ENCODE peak calls at places on chromosomes 3 and 15, in nine cellular contexts. E is upper lobe of left lung, Y is RWPE1, N is esophagus muscularis mucosa, F is suprapubic skin, Z is hepatocyte, T is heart left ventricle, U is kidney, D is cardiac muscle cell. M is an unnamed sample.

GRCh38 chr3:150605998-150606641 is 3.0 kb downstream of the SELENOT start:
- DNase-seq in E (peak; percentile 34), Y (no peak), N (no peak), F (no peak), Z (no peak), T (no peak), U (no peak), D (no peak), M (no peak)

GRCh38 chr3:64109438-64109837 is 86.1 kb upstream of the PSMD6 start:
- DNase-seq in E (no peak), Y (no peak), N (no peak), F (no peak), Z (peak; percentile 40), T (peak; percentile 13), U (peak; percentile 74), D (no peak), M (no peak)

GRCh38 chr15:60941448-60941847 is 287.7 kb downstream of the RORA start:
- DNase-seq in E (no peak), Y (peak; percentile 69), N (no peak), F (no peak), Z (no peak), T (no peak), U (no peak), D (no peak), M (no peak)

GRCh38 chr3:172716476-172716875 is 5.6 kb upstream of the NCEH1 start:
- DNase-seq in E (peak; percentile 63), Y (no peak), N (peak; percentile 87), F (no peak), Z (no peak), T (peak; percentile 32), U (no peak), D (no peak), M (no peak)

GRCh38 chr3:155034786-155035185 is 45.3 kb upstream of the MME start:
- DNase-seq in E (no peak), Y (no peak), N (no peak), F (no peak), Z (no peak), T (no peak), U (no peak), D (no peak), M (no peak)

GRCh38 chr3:106842151-106842550 is 535.1 kb upstream of the CCDC54 start:
- DNase-seq in E (no peak), Y (no peak), N (no peak), F (no peak), Z (no peak), T (no peak), U (no peak), D (no peak), M (no peak)

GRCh38 chr3:150202696-150203095 is 205.4 kb upstream of the TSC22D2 start:
- DNase-seq in E (no peak), Y (no peak), N (peak; percentile 47), F (no peak), Z (no peak), T (no peak), U (no peak), D (no peak), M (no peak)

GRCh38 chr3:71376911-71377310 is 206.6 kb downstream of the FOXP1 start:
- DNase-seq in E (no peak), Y (no peak), N (no peak), F (no peak), Z (no peak), T (no peak), U (no peak), D (no peak), M (no peak)

GRCh38 chr3:123084192-123084591 is 17.4 kb downstream of the PDIA5 start:
- DNase-seq in E (peak; percentile 48), Y (no peak), N (no peak), F (no peak), Z (no peak), T (peak; percentile 26), U (no peak), D (peak; percentile 42), M (no peak)

GRCh38 chr3:120907659-120908029 is 361 bp upstream of the STXBP5L start:
- DNase-seq in E (no peak), Y (no peak), N (no peak), F (no peak), Z (no peak), T (no peak), U (no peak), D (no peak), M (no peak)

GRCh38 chr3:108014943-108015342 is 75.9 kb downstream of the CD47 start:
- DNase-seq in E (no peak), Y (no peak), N (no peak), F (no peak), Z (no peak), T (no peak), U (no peak), D (no peak), M (no peak)

GRCh38 chr3:197501496-197501878 is 54.3 kb downstream of the BDH1 start:
- DNase-seq in E (no peak), Y (peak; percentile 48), N (no peak), F (no peak), Z (no peak), T (no peak), U (no peak), D (no peak), M (no peak)

GRCh38 chr15:48617619-48618018 is 27.9 kb downstream of the FBN1 start:
- DNase-seq in E (peak; percentile 27), Y (no peak), N (no peak), F (no peak), Z (no peak), T (peak; percentile 30), U (no peak), D (no peak), M (no peak)

GRCh38 chr3:116018651-116019050 is 395.3 kb downstream of the GAP43 start:
- DNase-seq in E (no peak), Y (no peak), N (no peak), F (no peak), Z (no peak), T (no peak), U (no peak), D (no peak), M (no peak)

GRCh38 chr15:56693761-56694160 is 39.5 kb downstream of the ZNF280D start:
- DNase-seq in E (no peak), Y (no peak), N (no peak), F (no peak), Z (no peak), T (no peak), U (no peak), D (no peak), M (no peak)

GRCh38 chr3:119562307-119562961 is 3.0 kb upstream of the CD80 start:
- DNase-seq in E (peak; percentile 52), Y (no peak), N (no peak), F (no peak), Z (no peak), T (peak; percentile 18), U (no peak), D (peak; percentile 13), M (peak; percentile 29)

GRCh38 chr3:185659942-185660921 is 74.1 kb downstream of the SENP2 start:
- DNase-seq in E (peak; percentile 83), Y (peak; percentile 67), N (peak; percentile 93), F (no peak), Z (peak; percentile 88), T (peak; percentile 58), U (peak; percentile 81), D (peak; percentile 84), M (peak; percentile 37)

GRCh38 chr3:13259831-13260230 is 160.3 kb downstream of the NUP210 start:
- DNase-seq in E (no peak), Y (no peak), N (no peak), F (no peak), Z (no peak), T (no peak), U (no peak), D (no peak), M (no peak)

GRCh38 chr3:37599779-37600178 is 261.9 kb upstream of the CTDSPL start:
- DNase-seq in E (no peak), Y (no peak), N (no peak), F (no peak), Z (no peak), T (no peak), U (no peak), D (no peak), M (no peak)
- H3K27ac ChIP-seq in E (no peak overlapping the region), Y (no peak overlapping the region), N (no peak overlapping the region), F (no peak overlapping the region), Z (no peak overlapping the region), T (no peak overlapping the region), U (no peak overlapping the region), D (no peak overlapping the region), M (no peak overlapping the region)

DNA sequence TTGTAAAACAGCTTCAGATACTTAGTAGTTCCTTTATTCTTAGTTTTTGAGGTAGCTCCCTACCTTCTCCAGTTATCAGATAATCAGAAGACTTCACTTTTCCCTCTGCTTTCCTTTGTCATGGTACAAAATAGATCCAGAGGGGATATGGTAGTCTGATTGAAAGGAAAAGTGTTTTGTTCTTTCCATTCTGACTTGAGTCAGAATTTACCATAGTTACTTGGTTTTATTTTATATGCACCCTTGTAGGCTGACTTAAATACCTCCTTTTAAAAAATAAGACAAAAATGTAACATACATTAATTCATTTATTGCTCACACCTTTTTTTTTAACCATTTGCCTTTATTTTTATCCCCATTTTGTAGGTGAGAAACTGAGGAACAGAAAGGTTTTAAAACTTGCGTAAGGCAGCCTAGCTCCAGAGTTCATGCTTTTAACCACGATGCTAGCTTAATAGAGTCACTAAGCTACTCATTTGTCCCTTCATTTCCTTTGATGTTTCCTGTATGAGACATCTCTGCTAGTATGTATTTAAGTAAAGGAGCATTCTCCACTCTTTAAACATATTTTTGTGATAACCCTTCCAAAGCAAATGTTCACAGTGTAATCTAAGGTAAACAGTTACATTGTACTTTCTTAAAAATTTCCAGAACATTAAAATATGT is 187.5 kb downstream of the KLHL25 start:
- DNase-seq in E (no peak), Y (no peak), N (no peak), F (no peak), Z (no peak), T (no peak), U (no peak), D (no peak), M (no peak)
- TF ChIP-seq CTCF in E (no peak), Y (no peak), N (no peak), F (no peak), Z (no peak), T (no peak), U (no peak), D (no peak), M (no peak)

DNA sequence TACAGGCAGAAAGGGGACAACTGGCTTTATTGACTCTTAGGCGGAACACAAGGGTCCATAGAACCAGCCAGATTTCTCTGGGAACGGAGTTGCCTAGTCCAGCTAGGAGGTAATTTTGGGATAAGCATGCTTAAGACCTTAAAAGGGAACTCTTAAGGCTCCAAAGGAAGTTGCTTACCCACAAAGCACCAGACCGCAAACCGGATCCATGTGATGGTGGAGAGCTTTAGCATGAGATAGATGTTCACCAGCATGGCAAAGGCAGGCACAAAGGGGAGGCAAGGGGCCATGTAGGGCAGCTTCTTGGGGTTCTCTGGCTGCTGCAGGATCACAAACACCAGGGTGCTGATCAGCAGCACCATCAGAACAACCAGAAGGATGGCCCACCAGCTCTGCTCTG is 61.4 kb downstream of the CLDN11 start:
- DNase-seq in E (no peak), Y (no peak), N (no peak), F (no peak), Z (no peak), T (no peak), U (no peak), D (no peak), M (no peak)
- H3K27ac ChIP-seq in E (no peak overlapping the region), Y (no peak overlapping the region), N (no peak overlapping the region), F (no peak overlapping the region), Z (no peak overlapping the region), T (no peak overlapping the region), U (no peak overlapping the region), D (no peak overlapping the region), M (no peak overlapping the region)

DNA sequence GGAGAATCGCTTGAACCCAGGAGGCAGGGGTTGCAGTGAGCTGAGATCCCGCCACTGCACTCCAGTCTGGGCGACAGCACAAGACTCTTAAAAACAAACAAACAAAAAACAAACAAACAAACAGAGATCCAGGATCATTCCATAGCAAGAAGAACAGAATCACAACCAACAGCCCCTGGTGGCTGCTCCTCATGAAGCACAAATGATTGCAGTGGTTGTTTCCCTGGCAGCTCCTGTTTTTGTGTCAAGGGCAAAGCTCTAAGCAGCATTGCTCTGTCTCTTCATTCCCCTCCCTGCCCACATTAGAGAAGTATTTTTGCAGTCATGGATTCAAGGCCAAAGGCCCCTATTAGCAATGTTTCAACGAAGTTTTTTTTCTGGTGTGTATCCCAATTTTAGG is 25.8 kb upstream of the BLM start:
- DNase-seq in E (no peak), Y (no peak), N (no peak), F (no peak), Z (no peak), T (no peak), U (no peak), D (no peak), M (no peak)
- TF ChIP-seq CTCF in E (no peak), Y (no peak), N (no peak), F (no peak), Z (no peak), T (no peak), U (no peak), D (peak; percentile 8), M (no peak)

M was measured in CD4-positive, alpha-beta T cell.